ENCODE peak calls at places on chromosome X, in four cellular contexts. Q, T, U and L are unnamed samples.

GRCh38 chrX:139640259-139640658 is 67.7 kb downstream of the MCF2 start:
- DNase-seq in U (no peak), T (no peak), Q (no peak), L (no peak)

GRCh38 chrX:9471571-9471985 is 6.7 kb downstream of the TBL1X start:
- DNase-seq in Q (no peak), T (no peak), U (no peak), L (no peak)

GRCh38 chrX:136055651-136056221 is 70.5 kb downstream of the SLC9A6 start:
- DNase-seq in T (no peak), Q (peak; percentile 94), U (peak; percentile 61), L (peak; percentile 84)

GRCh38 chrX:97616883-97617510 is 733.3 kb downstream of the RPA4 start:
- DNase-seq in Q (peak; percentile 14), T (no peak), U (peak; percentile 61), L (peak; percentile 48)

GRCh38 chrX:53279296-53280237 is 1.8 kb downstream of the IQSEC2 start:
- DNase-seq in U (no peak), Q (no peak), T (no peak), L (no peak)

GRCh38 chrX:110170029-110170428 is 147.9 kb downstream of the AMMECR1 start:
- DNase-seq in T (no peak), U (no peak), Q (no peak), L (no peak)

GRCh38 chrX:9352683-9353430 is 112.0 kb upstream of the TBL1X start:
- DNase-seq in Q (peak; percentile 72), U (peak; percentile 49), T (no peak), L (peak; percentile 61)

GRCh38 chrX:24692305-24692704 is 1.4 kb upstream of the POLA1 start:
- DNase-seq in T (no peak), U (no peak), Q (no peak), L (no peak)

GRCh38 chrX:47579537-47579936 is 2.7 kb upstream of the TIMP1 start:
- DNase-seq in U (peak; percentile 32), Q (no peak), T (no peak), L (peak; percentile 47)